ENCODE peak calls at places on chromosomes 11 and 22, in four cellular contexts. M is heart left ventricle, D is sigmoid colon, Y is dorsolateral prefrontal cortex. G is an unnamed sample.

GRCh38 chr11:17687946-17688670 is 31.3 kb upstream of the MYOD1 start:
- DNase-seq in Y (no peak), M (no peak), D (no peak), G (no peak)

GRCh38 chr22:49298834-49299750 is 528.6 kb downstream of the BRD1 start:
- DNase-seq in Y (no peak), M (peak), D (no peak), G (no peak)

GRCh38 chr11:92941676-92942571 is 27.5 kb upstream of the MTNR1B start:
- DNase-seq in D (no peak), M (no peak), Y (no peak), G (peak)

GRCh38 chr11:3041699-3042098 is 15.5 kb downstream of the CARS1 start:
- DNase-seq in M (peak), D (no peak), Y (no peak), G (no peak)

GRCh38 chr11:93791493-93791892 is 7.4 kb downstream of the MED17 start:
- DNase-seq in Y (no peak), M (no peak), D (no peak), G (no peak)

GRCh38 chr22:33477131-33478111 is 419.2 kb upstream of the SYN3 start:
- DNase-seq in Y (no peak), M (no peak), D (no peak), G (no peak)

GRCh38 chr22:41311487-41311886 is 10.2 kb downstream of the ZC3H7B start:
- DNase-seq in D (no peak), M (no peak), Y (no peak), G (no peak)

GRCh38 chr22:43955883-43956286 is 643 bp downstream of the SAMM50 start:
- DNase-seq in Y (no peak), D (no peak), M (no peak), G (peak)

GRCh38 chr11:19878520-19878919 is 165.9 kb downstream of the NAV2 start:
- DNase-seq in Y (no peak), D (no peak), M (no peak), G (no peak)

GRCh38 chr22:11253000-11253511 is 4274.9 kb upstream of the OR11H1 start:
- DNase-seq in M (no peak), D (peak), Y (no peak), G (no peak)

GRCh38 chr11:118740892-118741291 is 50.1 kb downstream of the DDX6 start:
- DNase-seq in M (no peak), Y (no peak), D (no peak), G (no peak)

GRCh38 chr11:10934293-10934850 is 76.5 kb upstream of the ZBED5 start:
- DNase-seq in M (no peak), Y (no peak), D (no peak), G (no peak)

GRCh38 chr11:114928260-114928870 is 250.0 kb downstream of the NXPE2 start:
- DNase-seq in D (no peak), M (no peak), Y (no peak), G (no peak)

GRCh38 chr22:50548913-50549790 is 3.5 kb downstream of the KLHDC7B start:
- DNase-seq in Y (no peak), M (no peak), D (no peak), G (no peak)
- H3K4me3 ChIP-seq in Y (peak), M (peak), D (peak), G (no peak)

GRCh38 chr11:102596578-102596977 is 28.6 kb downstream of the MMP20 start:
- DNase-seq in D (no peak), M (no peak), Y (no peak), G (no peak)

GRCh38 chr11:102591160-102591718 is 33.9 kb downstream of the MMP20 start:
- DNase-seq in D (no peak), M (no peak), Y (no peak), G (no peak)

GRCh38 chr11:102590646-102591045 is 34.5 kb downstream of the MMP20 start:
- DNase-seq in Y (no peak), M (no peak), D (no peak), G (no peak)

GRCh38 chr11:102589047-102589459 is 36.1 kb downstream of the MMP20 start:
- DNase-seq in Y (no peak), D (no peak), M (no peak), G (no peak)

DNA sequence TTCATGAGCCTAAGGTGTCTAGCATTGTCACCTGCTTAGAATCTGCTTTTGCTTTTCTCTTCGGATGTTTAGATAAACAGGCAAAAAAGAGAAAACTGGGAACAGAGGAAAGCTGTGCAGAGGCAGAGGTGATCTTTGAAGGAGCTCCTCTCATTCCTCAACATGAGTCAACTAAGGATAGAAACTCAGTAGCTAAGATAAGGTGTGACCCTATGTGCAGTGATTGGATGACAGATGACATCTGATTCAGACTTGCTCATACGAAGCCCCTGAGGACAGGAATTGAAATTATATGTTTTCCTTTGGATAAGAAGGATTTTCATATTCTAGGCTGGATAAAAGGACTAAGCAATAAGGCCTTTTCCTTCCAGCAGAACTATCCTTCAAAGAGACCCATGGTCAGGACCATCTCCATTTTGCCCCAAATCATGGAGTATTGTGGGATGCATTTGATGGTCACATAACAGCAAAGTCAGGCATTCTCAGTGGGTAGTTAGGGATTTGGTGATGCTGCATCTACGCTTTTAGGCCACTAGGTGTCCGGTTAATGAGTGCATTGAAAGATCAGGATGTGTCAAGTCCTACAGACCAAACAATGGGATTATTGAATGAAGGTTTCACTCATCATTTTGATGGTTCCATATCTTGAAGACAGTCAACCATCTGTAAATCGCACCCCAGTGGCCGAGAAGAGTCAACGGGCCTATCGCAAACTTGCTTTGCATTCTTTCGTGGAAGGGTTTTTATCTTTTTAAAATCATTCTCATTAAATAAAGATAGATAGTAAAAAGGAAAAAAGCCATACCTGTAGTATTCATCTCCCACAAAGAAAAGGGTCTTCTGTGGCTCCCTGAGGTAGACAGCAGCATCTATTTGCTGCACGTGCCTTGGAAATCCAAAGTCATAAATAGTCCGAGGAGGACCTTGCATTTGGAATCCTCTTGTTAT is 32.2 kb downstream of the MMP20 start:
- DNase-seq in D (no peak), M (no peak), Y (no peak), G (peak)
- TF ChIP-seq CTCF in D (no peak), M (peak), Y (no peak), G (peak)

DNA sequence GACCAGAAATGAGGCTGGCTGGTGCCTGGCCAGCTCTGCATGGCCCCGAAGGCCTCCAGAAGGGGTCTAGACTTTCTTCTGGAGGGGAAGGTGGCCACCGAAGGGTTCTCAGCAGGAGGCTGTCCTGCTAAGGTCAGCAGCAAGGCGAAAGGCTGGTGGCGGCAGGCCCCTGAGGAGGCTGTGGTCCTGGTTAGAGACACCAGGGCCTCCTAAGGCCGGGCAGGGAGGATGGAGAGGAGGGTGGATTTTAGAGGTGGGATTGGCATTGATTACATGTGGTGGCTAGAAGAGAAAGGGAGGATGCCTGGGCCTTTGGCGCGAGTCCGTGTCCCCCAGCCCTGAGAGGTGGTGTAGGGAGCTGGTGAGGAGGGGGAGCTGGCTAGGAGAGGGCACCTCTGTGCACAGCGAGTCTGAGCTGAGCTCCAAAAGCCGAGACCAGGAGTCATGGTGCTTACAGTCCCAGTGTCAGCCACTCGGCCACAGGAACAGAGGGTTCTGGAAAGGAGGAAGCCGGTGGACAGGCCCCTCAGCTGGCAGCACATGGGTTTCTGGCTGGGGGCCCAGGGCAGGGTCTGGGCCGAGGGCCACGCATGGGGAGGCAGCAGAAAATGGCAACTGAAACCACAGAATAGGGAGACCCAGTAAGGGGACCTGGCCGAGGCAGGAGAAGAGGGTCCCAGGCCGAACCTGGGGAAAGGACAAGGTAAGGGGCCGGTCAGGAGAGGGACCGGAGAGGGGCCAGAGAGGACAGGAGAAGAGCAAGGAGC is 2.5 kb downstream of the FERMT3 start:
- DNase-seq in Y (no peak), D (no peak), M (no peak), G (no peak)
- H3K4me3 ChIP-seq in Y (no peak), D (no peak), M (no peak), G (no peak)

DNA sequence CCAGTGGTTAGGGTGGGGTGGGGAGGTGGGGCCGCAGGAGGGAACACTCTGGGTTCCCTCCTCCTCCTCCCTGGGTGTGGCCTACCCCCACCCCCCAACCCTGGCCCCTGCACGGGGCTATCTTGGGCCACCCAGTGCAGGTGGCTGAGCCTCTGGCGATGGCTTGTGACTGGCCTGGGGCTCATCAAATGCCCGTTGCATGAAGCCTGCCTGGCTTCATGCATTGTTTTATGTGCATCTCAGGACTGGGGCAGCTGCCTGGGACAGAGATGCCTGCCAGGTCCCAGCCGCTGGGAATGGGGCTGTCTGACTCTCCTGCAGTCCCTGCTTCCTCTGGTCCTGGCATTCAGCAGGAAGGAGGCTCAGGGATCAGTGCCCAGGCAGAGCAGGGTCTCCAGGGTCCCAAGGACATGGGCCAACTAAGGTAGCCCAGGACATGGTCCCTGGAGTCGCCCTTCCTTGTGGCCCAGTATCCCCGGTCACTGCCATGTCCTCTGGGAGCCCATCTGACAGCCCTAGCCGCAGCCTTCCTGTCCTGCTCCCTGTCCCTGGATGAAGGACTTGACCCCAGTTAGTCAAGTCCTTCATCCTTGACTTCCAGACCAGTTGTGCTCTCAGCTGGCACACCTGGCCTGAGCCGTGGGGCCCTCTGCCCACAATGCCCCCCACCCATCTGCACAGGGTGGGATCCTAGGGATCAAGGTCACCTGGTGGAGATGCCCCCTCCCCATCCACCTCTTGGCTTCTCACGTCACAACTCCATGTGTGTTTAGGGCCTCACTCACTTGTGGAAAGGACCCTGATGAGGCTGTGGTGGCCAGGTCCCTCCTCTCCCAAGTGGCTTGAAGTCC is 112.1 kb upstream of the FGF3 start:
- DNase-seq in Y (no peak), M (peak), D (peak), G (no peak)
- TF ChIP-seq CTCF in Y (no peak), M (no peak), D (no peak), G (no peak)

DNA sequence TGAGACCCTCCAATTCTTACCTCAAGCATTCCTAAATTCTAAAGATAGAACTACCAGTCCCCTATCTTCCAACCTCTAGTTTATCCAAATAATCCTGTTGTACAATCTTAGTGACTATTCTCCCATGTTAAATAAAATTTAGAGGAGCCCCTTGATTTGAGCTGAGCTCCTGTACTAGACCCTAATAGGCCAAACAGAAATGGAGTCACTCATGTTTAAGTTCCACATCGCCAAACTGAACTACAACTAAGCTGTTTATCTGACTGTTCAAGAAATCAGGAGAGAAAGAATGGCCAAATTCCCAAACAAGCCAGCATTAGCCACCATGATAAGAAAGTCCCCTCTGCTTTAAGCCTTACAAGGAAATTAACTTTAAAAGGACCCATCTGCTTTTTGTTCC is 90.5 kb downstream of the TTC28 start:
- DNase-seq in M (no peak), Y (no peak), D (no peak), G (no peak)
- H3K4me3 ChIP-seq in M (no peak), Y (no peak), D (no peak), G (no peak)

GRCh38 chr11:9056467-9056866 is 34.9 kb downstream of the SCUBE2 start:
- DNase-seq in M (no peak), Y (no peak), D (no peak), G (no peak)

GRCh38 chr11:9061807-9062206 is 29.6 kb downstream of the SCUBE2 start:
- DNase-seq in M (no peak), Y (no peak), D (no peak), G (no peak)

GRCh38 chr11:9057032-9057431 is 34.4 kb downstream of the SCUBE2 start:
- DNase-seq in D (no peak), Y (no peak), M (no peak), G (peak)

GRCh38 chr11:9057888-9058287 is 33.5 kb downstream of the SCUBE2 start:
- DNase-seq in Y (no peak), D (no peak), M (no peak), G (no peak)

GRCh38 chr11:9060700-9061111 is 30.7 kb downstream of the SCUBE2 start:
- DNase-seq in M (no peak), D (no peak), Y (no peak), G (no peak)
- TF ChIP-seq CTCF in M (no peak), D (no peak), Y (no peak), G (no peak)

G was measured in fibroblast of the aortic adventitia.